ENCODE peak calls at places on chromosomes 6 and 20, in five cellular contexts. G is GM23248, W is MM.1S, H is PC-3, Z is OCI-LY7. Q is an unnamed sample.

GRCh38 chr6:127464881-127465459 is 5.8 kb upstream of the KIAA0408 start:
- DNase-seq in G (peak; percentile 88), W (peak; percentile 60), H (peak; percentile 65), Z (peak; percentile 37), Q (peak; percentile 65)

GRCh38 chr6:77361018-77361417 is 102.3 kb downstream of the HTR1B start:
- DNase-seq in G (no peak), W (peak; percentile 86), H (no peak), Z (no peak), Q (no peak)

GRCh38 chr20:577167-577791 is 32.8 kb downstream of the TCF15 start:
- DNase-seq in G (peak; percentile 55), W (no peak), H (peak; percentile 22), Z (peak; percentile 61), Q (no peak)

GRCh38 chr6:7218586-7218985 is 94.4 kb downstream of the SSR1 start:
- DNase-seq in G (no peak), W (no peak), H (no peak), Z (no peak), Q (no peak)

GRCh38 chr6:133986942-133987341 is 33.9 kb downstream of the TBPL1 start:
- DNase-seq in G (no peak), W (no peak), H (no peak), Z (no peak), Q (no peak)

GRCh38 chr6:53517021-53517420 is 27.9 kb downstream of the GCLC start:
- DNase-seq in G (peak; percentile 23), W (no peak), H (peak; percentile 40), Z (no peak), Q (no peak)

GRCh38 chr6:169986171-169986847 is 234.9 kb downstream of the ERMARD start:
- DNase-seq in G (no peak), W (no peak), H (no peak), Z (no peak), Q (no peak)

GRCh38 chr20:16299892-16300291 is 273.4 kb downstream of the KIF16B start:
- DNase-seq in G (no peak), W (no peak), H (no peak), Z (no peak), Q (no peak)

GRCh38 chr6:27043244-27043643 is 204.3 kb upstream of the PRSS16 start:
- DNase-seq in G (no peak), W (no peak), H (no peak), Z (no peak), Q (no peak)

GRCh38 chr6:85364354-85364753 is 85.5 kb upstream of the NT5E start:
- DNase-seq in G (peak; percentile 88), W (no peak), H (peak; percentile 89), Z (no peak), Q (no peak)

GRCh38 chr6:53437557-53438202 is 88.9 kb upstream of the ELOVL5 start:
- DNase-seq in G (peak; percentile 90), W (peak; percentile 71), H (peak; percentile 90), Z (peak; percentile 64), Q (peak; percentile 24)

GRCh38 chr6:113857565-113858066 is 471 bp downstream of the MARCKS start:
- DNase-seq in G (peak; percentile 63), W (peak; percentile 24), H (no peak), Z (no peak), Q (peak; percentile 60)

GRCh38 chr6:108526739-108527174 is 34.0 kb upstream of the FOXO3 start:
- DNase-seq in G (peak; percentile 64), W (peak; percentile 41), H (peak; percentile 58), Z (peak; percentile 54), Q (peak; percentile 64)

GRCh38 chr20:35145141-35145564 is 2.0 kb downstream of the EDEM2 start:
- DNase-seq in G (peak; percentile 62), W (peak; percentile 54), H (peak; percentile 80), Z (peak; percentile 81), Q (peak; percentile 41)

GRCh38 chr6:98014791-98015201 is 731.8 kb upstream of the MMS22L start:
- DNase-seq in G (no peak), W (no peak), H (no peak), Z (no peak), Q (peak; percentile 28)

GRCh38 chr6:39389372-39389767 is 66.9 kb upstream of the KCNK16 start:
- DNase-seq in G (peak; percentile 61), W (no peak), H (no peak), Z (no peak), Q (peak; percentile 48)

GRCh38 chr6:113668712-113669408 is 188.3 kb upstream of the MARCKS start:
- DNase-seq in G (no peak), W (no peak), H (peak; percentile 32), Z (no peak), Q (no peak)

GRCh38 chr6:67411036-67411435 is 1224.0 kb upstream of the ADGRB3 start:
- DNase-seq in G (no peak), W (no peak), H (peak; percentile 71), Z (peak; percentile 6), Q (no peak)

GRCh38 chr6:28355743-28356665 is 6.3 kb downstream of the ZKSCAN3 start:
- DNase-seq in G (peak; percentile 91), W (peak; percentile 77), H (peak; percentile 95), Z (peak; percentile 62), Q (peak; percentile 74)

GRCh38 chr6:705047-705446 is 12.1 kb upstream of the EXOC2 start:
- DNase-seq in G (no peak), W (no peak), H (no peak), Z (no peak), Q (no peak)

GRCh38 chr6:701215-701614 is 8.3 kb upstream of the EXOC2 start:
- DNase-seq in G (no peak), W (no peak), H (no peak), Z (no peak), Q (peak; percentile 30)

GRCh38 chr6:701696-702479 is 8.9 kb upstream of the EXOC2 start:
- DNase-seq in G (no peak), W (no peak), H (no peak), Z (peak; percentile 22), Q (peak; percentile 48)

GRCh38 chr6:704037-704436 is 11.1 kb upstream of the EXOC2 start:
- DNase-seq in G (no peak), W (no peak), H (peak; percentile 48), Z (no peak), Q (no peak)

DNA sequence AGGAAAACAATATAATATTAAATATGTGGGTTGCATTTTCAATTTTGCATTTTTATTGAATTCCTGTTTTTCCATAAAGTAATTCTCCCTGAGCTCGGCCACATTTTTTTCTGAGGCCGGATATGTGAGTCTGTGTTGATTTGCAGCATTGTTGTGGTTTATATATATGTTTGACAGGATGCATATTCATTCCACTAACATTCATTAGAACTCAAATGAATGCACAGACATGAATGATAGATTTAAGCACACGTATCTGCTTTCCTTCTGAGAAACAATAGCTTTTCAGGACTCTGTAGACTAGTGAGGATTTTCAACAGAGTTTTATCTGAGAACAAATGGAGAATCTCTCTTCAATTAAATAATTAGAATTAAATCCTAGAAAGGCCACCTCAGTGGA is 10.6 kb upstream of the EXOC2 start:
- DNase-seq in G (no peak), W (no peak), H (peak; percentile 72), Z (no peak), Q (no peak)
- TF ChIP-seq EZH2phosphoT487 in G (no peak), W (no peak), H (no peak), Z (no peak), Q (no peak)

DNA sequence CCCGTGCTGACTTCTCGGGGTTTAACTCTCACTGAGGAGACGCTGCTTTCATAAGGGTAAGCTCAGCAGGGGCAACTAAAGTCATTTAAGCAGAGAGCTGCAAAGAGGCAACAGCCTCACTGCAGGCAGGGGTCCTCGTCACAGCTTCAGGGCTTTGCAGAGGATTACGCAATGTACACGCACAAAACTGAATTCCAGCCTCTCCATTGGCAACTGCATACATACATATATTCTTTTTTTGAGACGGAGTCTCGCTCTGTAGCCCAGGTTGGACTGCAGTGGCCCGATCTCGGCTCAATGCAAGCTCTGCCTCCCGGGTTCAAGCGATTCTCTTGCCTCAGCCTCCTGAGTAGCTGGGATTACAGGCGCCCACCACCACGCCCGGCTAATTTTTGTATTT is 2.4 kb downstream of the GMEB2 start:
- DNase-seq in G (peak; percentile 63), W (no peak), H (no peak), Z (no peak), Q (no peak)
- TF ChIP-seq EZH2phosphoT487 in G (no peak), W (no peak), H (no peak), Z (no peak), Q (no peak)

GRCh38 chr6:168314948-168315347 is 4.6 kb downstream of the DACT2 start:
- DNase-seq in G (peak; percentile 12), W (no peak), H (no peak), Z (no peak), Q (no peak)
- TF ChIP-seq EZH2phosphoT487 in G (no peak), W (no peak), H (no peak), Z (no peak), Q (no peak)

DNA sequence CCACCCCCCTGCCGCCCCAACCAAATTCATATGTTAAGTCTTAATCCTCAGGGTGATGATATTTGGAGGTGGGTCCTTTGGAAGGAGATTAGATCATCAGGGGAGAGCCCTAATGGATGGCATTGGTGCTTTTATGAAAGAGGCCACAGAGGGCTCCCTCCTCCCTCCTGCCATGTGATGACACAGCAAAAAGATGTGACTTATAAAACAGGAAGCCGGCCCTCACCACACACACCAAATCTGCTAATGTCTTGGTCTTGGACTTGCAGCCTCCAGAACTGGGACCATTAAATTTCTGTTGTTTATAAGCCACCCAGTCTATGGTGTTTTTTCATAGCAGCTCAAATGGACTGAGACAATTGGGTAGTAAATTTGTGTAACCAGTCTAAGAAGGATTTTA is 176.3 kb downstream of the ADGRG6 start:
- DNase-seq in G (peak; percentile 69), W (peak; percentile 17), H (peak; percentile 40), Z (peak; percentile 25), Q (no peak)
- TF ChIP-seq EZH2phosphoT487 in G (no peak), W (no peak), H (no peak), Z (no peak), Q (no peak)

DNA sequence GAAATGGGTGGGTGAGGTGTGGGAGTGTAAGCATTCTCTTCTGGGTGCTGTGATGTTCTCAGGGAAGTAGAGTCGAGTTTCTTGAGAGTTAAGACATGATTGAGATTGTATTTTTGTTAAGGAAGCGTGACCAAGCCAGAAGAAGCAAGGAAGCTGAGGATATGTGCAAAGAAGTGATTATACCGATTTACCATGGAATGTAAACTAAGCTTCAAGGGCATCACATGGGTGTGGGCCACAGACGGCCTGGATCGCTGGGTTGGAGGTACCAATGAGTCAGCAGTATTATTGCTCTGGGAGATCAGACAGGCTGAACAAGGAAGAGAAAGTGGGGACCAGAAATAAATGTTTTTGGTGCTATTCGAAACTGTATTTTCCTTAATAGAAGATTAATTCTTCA is 184.1 kb upstream of the GMDS start:
- DNase-seq in G (peak; percentile 57), W (no peak), H (no peak), Z (no peak), Q (no peak)
- TF ChIP-seq EZH2phosphoT487 in G (no peak), W (no peak), H (no peak), Z (no peak), Q (no peak)

DNA sequence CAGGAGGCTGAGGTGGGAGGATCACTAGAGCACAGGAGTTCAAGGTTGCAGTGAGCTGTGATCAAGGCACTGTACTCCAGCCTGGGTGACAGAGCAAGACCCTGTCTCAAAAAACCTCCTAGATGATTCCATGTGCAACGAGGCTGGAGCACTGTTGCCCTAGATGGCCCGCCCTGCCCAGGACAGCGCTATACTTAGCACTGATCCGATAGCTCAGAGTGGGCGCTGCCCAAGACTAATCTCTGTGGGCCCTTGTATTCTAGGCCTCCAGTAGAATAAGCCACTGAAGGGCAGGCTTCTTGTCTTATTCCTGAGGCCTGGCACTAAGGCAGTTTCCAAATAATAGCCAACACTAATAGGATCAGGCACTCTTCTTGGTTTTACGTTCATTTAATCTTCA is 41.0 kb downstream of the STK35 start:
- DNase-seq in G (no peak), W (no peak), H (no peak), Z (no peak), Q (no peak)
- TF ChIP-seq EZH2phosphoT487 in G (no peak), W (no peak), H (no peak), Z (no peak), Q (no peak)

Q was measured in SK-N-SH.